ENCODE peak calls at places on chromosome 19, in eight cellular contexts. F, J, N, C, I, M, T and A are unnamed samples.

GRCh38 chr19:9877775-9878510 is 42.8 kb downstream of the PIN1 start:
- DNase-seq in F (peak; percentile 6), J (no peak), N (no peak), C (no peak), I (no peak), M (no peak), T (peak; percentile 75), A (no peak)

GRCh38 chr19:43430976-43431375 is 16.3 kb downstream of the TEX101 start:
- DNase-seq in F (no peak), J (no peak), N (no peak), C (no peak), I (no peak), M (no peak), T (no peak), A (no peak)

GRCh38 chr19:10922638-10923014 is 5.8 kb downstream of the YIPF2 start:
- DNase-seq in F (no peak), J (no peak), N (no peak), C (no peak), I (no peak), M (no peak), T (no peak), A (no peak)

GRCh38 chr19:409006-409514 is at the start of gene C2CD4C:
- DNase-seq in F (no peak), J (no peak), N (peak; percentile 68), C (peak; percentile 64), I (peak; percentile 60), M (no peak), T (no peak), A (peak; percentile 76)

GRCh38 chr19:55344444-55344843 is 4.8 kb downstream of the KMT5C start:
- DNase-seq in F (no peak), J (no peak), N (no peak), C (no peak), I (no peak), M (no peak), T (peak; percentile 29), A (peak; percentile 54)

GRCh38 chr19:50328257-50329145 is 676 bp downstream of the KCNC3 start:
- DNase-seq in F (no peak), J (no peak), N (no peak), C (no peak), I (peak; percentile 64), M (no peak), T (no peak), A (peak; percentile 72)

GRCh38 chr19:54162241-54162805 is 2.8 kb upstream of the LENG1 start:
- DNase-seq in F (peak; percentile 48), J (peak; percentile 82), N (peak; percentile 91), C (peak; percentile 75), I (peak; percentile 90), M (peak; percentile 73), T (peak; percentile 71), A (peak; percentile 96)

GRCh38 chr19:38850976-38851621 is 1.3 kb upstream of the HNRNPL start:
- DNase-seq in F (no peak), J (peak; percentile 59), N (no peak), C (no peak), I (peak; percentile 65), M (peak; percentile 21), T (no peak), A (no peak)

GRCh38 chr19:56108447-56109195 is 12.5 kb downstream of the ZNF787 start:
- DNase-seq in F (peak; percentile 59), J (peak; percentile 72), N (peak; percentile 75), C (no peak), I (no peak), M (no peak), T (no peak), A (no peak)

GRCh38 chr19:42048992-42049391 is 21.0 kb downstream of the GRIK5 start:
- DNase-seq in F (no peak), J (no peak), N (no peak), C (no peak), I (no peak), M (no peak), T (peak; percentile 4), A (no peak)

GRCh38 chr19:12111176-12111575 is 29.0 kb downstream of the ZNF20 start:
- DNase-seq in F (no peak), J (no peak), N (no peak), C (no peak), I (no peak), M (no peak), T (peak; percentile 22), A (no peak)